ENCODE peak calls at places on chromosomes 5 and 9, in six cellular contexts. H, D, Y, S, T and W are unnamed samples.

GRCh38 chr9:134843740-134844139 is 36.9 kb upstream of the FCN2 start:
- DNase-seq in T (no peak), Y (no peak), H (no peak), D (no peak), S (no peak), W (no peak)

GRCh38 chr5:598564-598890 is 13.6 kb upstream of the CEP72 start:
- DNase-seq in D (no peak), T (no peak), S (no peak), Y (no peak), H (no peak), W (no peak)

GRCh38 chr9:86350006-86350755 is 4.0 kb downstream of the TUT7 start:
- DNase-seq in D (no peak), H (no peak), S (no peak), Y (no peak), T (no peak), W (no peak)

GRCh38 chr9:38707885-38708640 is 11.9 kb downstream of the FAM240B start:
- DNase-seq in T (no peak), S (no peak), D (no peak), H (no peak), Y (no peak), W (no peak)

GRCh38 chr9:105385372-105385985 is 62.4 kb upstream of the FSD1L start:
- DNase-seq in T (no peak), Y (peak), S (no peak), D (no peak), H (no peak), W (no peak)

GRCh38 chr9:135951889-135952663 is 9.1 kb downstream of the UBAC1 start:
- DNase-seq in S (peak), H (peak), D (peak), Y (no peak), T (peak), W (peak)

GRCh38 chr9:80218336-80218735 is 646.6 kb downstream of the TLE4 start:
- DNase-seq in D (no peak), H (no peak), T (no peak), Y (no peak), S (no peak), W (no peak)

GRCh38 chr5:101292199-101292598 is 389.1 kb upstream of the ST8SIA4 start:
- DNase-seq in H (no peak), T (no peak), Y (no peak), D (no peak), S (no peak), W (no peak)

GRCh38 chr5:59174248-59174844 is 591.5 kb downstream of the RAB3C start:
- DNase-seq in T (peak), H (peak), S (peak), D (peak), Y (no peak), W (peak)

GRCh38 chr5:1444361-1445189 is 665 bp downstream of the SLC6A3 start:
- DNase-seq in Y (no peak), H (no peak), S (no peak), T (no peak), D (no peak), W (no peak)

GRCh38 chr5:52580921-52581320 is 206.8 kb upstream of the ITGA1 start:
- DNase-seq in D (no peak), H (peak), S (no peak), T (peak), Y (no peak), W (peak)

GRCh38 chr5:133433641-133434040 is 178.7 kb downstream of the FSTL4 start:
- DNase-seq in T (no peak), H (no peak), D (no peak), S (no peak), Y (no peak), W (no peak)

GRCh38 chr5:142722146-142722545 is 36.3 kb upstream of the FGF1 start:
- DNase-seq in S (no peak), H (no peak), D (no peak), T (no peak), Y (no peak), W (no peak)

GRCh38 chr9:8486095-8486494 is 686.5 kb upstream of the DMAC1 start:
- DNase-seq in D (peak), S (no peak), H (peak), T (peak), Y (no peak), W (no peak)

GRCh38 chr5:58317808-58318207 is 142.1 kb downstream of the PLK2 start:
- DNase-seq in S (no peak), T (no peak), D (no peak), H (no peak), Y (no peak), W (no peak)

GRCh38 chr5:107368593-107368992 is 302.1 kb downstream of the EFNA5 start:
- DNase-seq in D (no peak), H (no peak), Y (no peak), S (no peak), T (no peak), W (no peak)

GRCh38 chr5:157271740-157272271 is 5.9 kb downstream of the CYFIP2 start:
- DNase-seq in H (no peak), Y (no peak), S (no peak), D (no peak), T (no peak), W (no peak)

GRCh38 chr9:132894857-132895846 is 16.5 kb downstream of the SPACA9 start:
- DNase-seq in H (no peak), Y (no peak), S (no peak), T (peak), D (no peak), W (no peak)

GRCh38 chr9:91285729-91286353 is 75.9 kb downstream of the AUH start:
- DNase-seq in Y (no peak), D (no peak), T (peak), H (no peak), S (no peak), W (no peak)

GRCh38 chr5:133319905-133320520 is 268.2 kb downstream of the HSPA4 start:
- DNase-seq in Y (no peak), T (peak), D (no peak), S (peak), H (no peak), W (no peak)

GRCh38 chr9:130104413-130105193 is 50.9 kb downstream of the GPR107 start:
- DNase-seq in H (no peak), Y (no peak), D (no peak), S (no peak), T (no peak), W (no peak)

GRCh38 chr5:159777049-159777448 is 139.2 kb upstream of the ADRA1B start:
- DNase-seq in S (no peak), Y (no peak), T (no peak), D (no peak), H (no peak), W (no peak)

GRCh38 chr5:43874772-43875171 is 271.8 kb downstream of the NNT start:
- DNase-seq in S (no peak), D (peak), Y (no peak), H (no peak), T (peak), W (peak)

GRCh38 chr9:85408494-85408893 is 333.3 kb downstream of the AGTPBP1 start:
- DNase-seq in T (peak), H (no peak), S (no peak), Y (no peak), D (no peak), W (no peak)

GRCh38 chr5:159514229-159514822 is 184.0 kb upstream of the IL12B start:
- DNase-seq in S (no peak), T (no peak), D (no peak), H (peak), Y (no peak), W (no peak)

GRCh38 chr5:175516933-175517823 is 38.8 kb downstream of the SFXN1 start:
- DNase-seq in T (no peak), D (no peak), S (no peak), Y (no peak), H (no peak), W (no peak)

GRCh38 chr9:105232207-105232606 is 12.2 kb upstream of the SLC44A1 start:
- DNase-seq in T (no peak), Y (no peak), H (no peak), D (no peak), S (no peak), W (peak)

GRCh38 chr5:88269222-88269771 is 652 bp upstream of the TMEM161B start:
- DNase-seq in Y (no peak), T (peak), S (no peak), D (no peak), H (no peak), W (no peak)

GRCh38 chr9:121568101-121568460 is 68.4 kb upstream of the GGTA1 start:
- DNase-seq in S (no peak), Y (peak), D (no peak), T (no peak), H (no peak), W (no peak)

GRCh38 chr9:4272141-4272540 is 27.7 kb downstream of the GLIS3 start:
- DNase-seq in S (no peak), D (no peak), T (no peak), Y (no peak), H (no peak), W (no peak)

GRCh38 chr5:13218518-13218917 is 726.0 kb downstream of the DNAH5 start:
- DNase-seq in D (no peak), H (no peak), S (no peak), T (peak), Y (no peak), W (no peak)

GRCh38 chr5:38273626-38274025 is 15.3 kb downstream of the EGFLAM start:
- DNase-seq in D (no peak), T (no peak), S (no peak), H (no peak), Y (no peak), W (no peak)
- TF ChIP-seq CTCF in D (no peak), T (no peak), S (no peak), H (no peak), Y (no peak), W (no peak)

DNA sequence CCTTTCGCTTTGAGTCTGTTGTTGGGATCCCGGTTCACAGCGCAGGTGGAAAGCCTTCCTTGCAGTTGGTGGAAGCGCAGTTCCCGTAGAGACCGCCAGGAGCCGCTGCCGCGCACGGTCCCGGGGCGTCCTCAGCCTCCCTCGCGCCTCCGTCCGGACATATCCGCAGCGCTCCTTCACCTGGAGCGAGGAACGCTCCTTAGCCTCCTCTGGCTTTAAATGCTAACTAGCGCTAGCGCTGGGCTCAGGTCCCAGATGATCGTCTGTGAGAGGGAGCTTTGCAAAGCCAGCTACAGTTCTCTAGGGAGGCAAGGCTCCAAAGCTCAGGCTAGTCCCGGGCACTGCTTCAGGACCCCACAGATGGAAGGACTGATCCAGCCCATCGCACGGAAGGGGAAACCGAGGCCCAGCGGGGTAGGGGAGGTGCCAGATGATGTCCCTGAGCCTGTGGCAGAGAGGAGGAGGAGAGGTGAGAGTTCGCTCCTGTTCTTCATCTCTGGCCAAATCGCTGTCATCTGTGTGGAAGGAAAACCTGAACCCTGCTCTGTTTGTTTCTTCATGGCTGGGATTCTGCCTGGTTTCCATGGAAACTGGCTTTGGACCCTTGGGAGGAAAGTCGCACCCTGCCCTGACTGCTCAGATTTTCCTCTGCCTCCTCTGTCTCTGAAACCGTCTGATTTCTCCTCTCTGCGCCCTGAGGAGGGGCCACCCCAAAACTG is 31.4 kb downstream of the COL15A1 start:
- DNase-seq in S (peak), T (peak), H (peak), Y (peak), D (peak), W (no peak)
- H3K4me3 ChIP-seq in S (peak), T (no peak), H (no peak), Y (peak), D (peak), W (no peak)

GRCh38 chr5:178572617-178573016 is 17.6 kb downstream of the COL23A1 start:
- DNase-seq in H (no peak), T (no peak), D (no peak), S (no peak), Y (no peak), W (no peak)
- TF ChIP-seq CTCF in H (no peak), T (no peak), D (no peak), S (no peak), Y (no peak), W (no peak)

DNA sequence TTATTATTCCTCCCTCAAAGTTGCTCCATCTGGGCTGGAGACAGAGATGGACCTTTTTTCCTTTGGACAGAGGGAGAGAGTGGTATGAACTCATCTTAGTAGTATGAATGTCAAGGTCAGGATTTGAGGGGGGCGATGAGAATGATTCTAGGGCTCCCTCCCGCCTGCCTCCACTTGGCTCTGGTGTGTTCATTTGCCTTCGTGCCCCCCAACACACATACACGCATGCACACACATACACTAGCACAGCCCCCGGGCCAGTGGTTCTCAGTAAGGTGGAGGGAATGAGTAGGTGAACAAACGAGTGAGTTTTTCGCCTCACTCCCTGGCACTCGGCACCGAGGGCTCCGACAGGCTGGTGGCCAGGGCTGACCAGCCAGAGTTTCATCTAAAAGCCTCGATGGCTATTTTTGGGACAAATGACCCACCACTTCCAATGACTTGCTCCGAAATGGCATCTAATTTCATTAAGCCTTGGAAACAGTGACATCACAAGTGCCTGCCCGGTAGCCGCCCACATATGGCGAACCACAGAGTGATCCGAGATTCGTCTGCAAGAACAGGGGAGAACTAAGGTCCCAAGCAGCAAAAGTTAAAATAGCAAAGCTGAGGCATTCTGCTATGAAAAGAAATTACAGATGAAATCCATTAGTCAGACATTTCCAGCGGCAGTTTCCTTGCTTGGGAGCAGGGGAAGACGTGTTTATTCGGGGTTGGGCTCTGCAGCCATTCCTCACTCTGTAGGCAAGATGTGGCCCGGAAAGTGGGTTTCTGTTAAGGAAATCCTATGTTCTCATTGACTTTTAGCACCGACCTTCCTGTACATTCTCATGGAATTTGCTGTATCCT is 44.8 kb downstream of the ERGIC1 start:
- DNase-seq in D (peak), T (no peak), Y (no peak), H (no peak), S (no peak), W (no peak)
- H3K4me3 ChIP-seq in D (peak), T (no peak), Y (peak), H (no peak), S (no peak), W (peak)